ENCODE peak calls at places on chromosomes 6 and 20, in four cellular contexts. One of them, this sample, is unnamed.

GRCh38 chr20:20744170-20744725 is 31.8 kb upstream of the RALGAPA2 start:
- DNase-seq in WTC11: no peak
- DNase-seq in GM06990: no peak
- DNase-seq in tibial artery: no peak
- DNase-seq in this sample: no peak

GRCh38 chr6:36862164-36862847 is 12.3 kb downstream of the PPIL1 start:
- DNase-seq in WTC11: no peak
- DNase-seq in GM06990: no peak
- DNase-seq in tibial artery: no peak
- DNase-seq in this sample: no peak

GRCh38 chr6:108966855-108967755 is 118.9 kb downstream of the ARMC2 start:
- DNase-seq in WTC11: peak
- DNase-seq in GM06990: no peak
- DNase-seq in tibial artery: no peak
- DNase-seq in this sample: no peak

GRCh38 chr6:73157870-73158269 is 67.4 kb downstream of the KHDC1L start:
- DNase-seq in WTC11: no peak
- DNase-seq in GM06990: no peak
- DNase-seq in tibial artery: no peak
- DNase-seq in this sample: no peak

GRCh38 chr20:63657260-63657936 is 714 bp upstream of the RTEL1 start:
- DNase-seq in WTC11: peak
- DNase-seq in GM06990: no peak
- DNase-seq in tibial artery: no peak
- DNase-seq in this sample: no peak

GRCh38 chr6:92756912-92757311 is 662.4 kb downstream of the EPHA7 start:
- DNase-seq in WTC11: no peak
- DNase-seq in GM06990: no peak
- DNase-seq in tibial artery: no peak
- DNase-seq in this sample: no peak

GRCh38 chr20:45545754-45546453 is 1.3 kb downstream of the EPPIN start:
- DNase-seq in WTC11: peak
- DNase-seq in GM06990: no peak
- DNase-seq in tibial artery: no peak
- DNase-seq in this sample: peak

GRCh38 chr6:30672445-30673253 is at the start of gene DHX16:
- DNase-seq in WTC11: peak
- DNase-seq in GM06990: peak
- DNase-seq in tibial artery: peak
- DNase-seq in this sample: peak

GRCh38 chr6:159790947-159791598 is 806 bp downstream of the MRPL18 start:
- DNase-seq in WTC11: no peak
- DNase-seq in GM06990: peak
- DNase-seq in tibial artery: peak
- DNase-seq in this sample: peak

GRCh38 chr6:37985355-37985754 is 165.8 kb downstream of the ZFAND3 start:
- DNase-seq in WTC11: no peak
- DNase-seq in GM06990: no peak
- DNase-seq in tibial artery: no peak
- DNase-seq in this sample: peak

GRCh38 chr6:39791311-39791710 is 865 bp upstream of the DAAM2 start:
- DNase-seq in WTC11: no peak
- DNase-seq in GM06990: no peak
- DNase-seq in tibial artery: no peak
- DNase-seq in this sample: no peak

GRCh38 chr20:59561228-59561605 is 43.1 kb upstream of the PHACTR3 start:
- DNase-seq in WTC11: no peak
- DNase-seq in GM06990: no peak
- DNase-seq in tibial artery: no peak
- DNase-seq in this sample: no peak

GRCh38 chr20:47224300-47224791 is 132.2 kb downstream of the ZMYND8 start:
- DNase-seq in WTC11: no peak
- DNase-seq in GM06990: no peak
- DNase-seq in tibial artery: no peak
- DNase-seq in this sample: no peak

GRCh38 chr6:90080876-90081464 is 186.7 kb downstream of the GJA10 start:
- DNase-seq in WTC11: no peak
- DNase-seq in GM06990: peak
- DNase-seq in tibial artery: no peak
- DNase-seq in this sample: peak

GRCh38 chr6:13413466-13413862 is 73.9 kb downstream of the GFOD1 start:
- DNase-seq in WTC11: no peak
- DNase-seq in GM06990: no peak
- DNase-seq in tibial artery: peak
- DNase-seq in this sample: no peak

GRCh38 chr6:157304840-157305675 is 18.3 kb downstream of the TMEM242 start:
- DNase-seq in WTC11: no peak
- DNase-seq in GM06990: no peak
- DNase-seq in tibial artery: peak
- DNase-seq in this sample: no peak

GRCh38 chr6:134379086-134379485 is 61.2 kb upstream of the SGK1 start:
- DNase-seq in WTC11: peak
- DNase-seq in GM06990: peak
- DNase-seq in tibial artery: no peak
- DNase-seq in this sample: peak

GRCh38 chr6:137811121-137811911 is 55.7 kb upstream of the TNFAIP3 start:
- DNase-seq in WTC11: no peak
- DNase-seq in GM06990: peak
- DNase-seq in tibial artery: peak
- DNase-seq in this sample: peak

GRCh38 chr6:47343631-47344421 is 34.1 kb upstream of the TNFRSF21 start:
- DNase-seq in WTC11: no peak
- DNase-seq in GM06990: no peak
- DNase-seq in tibial artery: peak
- DNase-seq in this sample: no peak

GRCh38 chr6:107576852-107577251 is 86.9 kb downstream of the SOBP start:
- DNase-seq in WTC11: no peak
- DNase-seq in GM06990: no peak
- DNase-seq in tibial artery: no peak
- DNase-seq in this sample: no peak

GRCh38 chr20:44728835-44729342 is 13.7 kb downstream of the CCN5 start:
- DNase-seq in WTC11: peak
- DNase-seq in GM06990: no peak
- DNase-seq in tibial artery: peak
- DNase-seq in this sample: no peak

GRCh38 chr20:64080013-64080812 is at the start of gene OPRL1:
- DNase-seq in WTC11: no peak
- DNase-seq in GM06990: peak
- DNase-seq in tibial artery: no peak
- DNase-seq in this sample: peak

GRCh38 chr6:156809034-156809433 is 31.9 kb downstream of the ARID1B start:
- DNase-seq in WTC11: no peak
- DNase-seq in GM06990: peak
- DNase-seq in tibial artery: peak
- DNase-seq in this sample: peak

GRCh38 chr6:82144852-82145332 is 102.7 kb downstream of the IBTK start:
- DNase-seq in WTC11: no peak
- DNase-seq in GM06990: no peak
- DNase-seq in tibial artery: peak
- DNase-seq in this sample: peak

GRCh38 chr20:64106981-64107735 is at the start of gene NPBWR2:
- DNase-seq in WTC11: peak
- DNase-seq in GM06990: no peak
- DNase-seq in tibial artery: no peak
- DNase-seq in this sample: no peak

GRCh38 chr6:88982720-88983119 is 19.3 kb upstream of the RNGTT start:
- DNase-seq in WTC11: no peak
- DNase-seq in GM06990: no peak
- DNase-seq in tibial artery: peak
- DNase-seq in this sample: peak

GRCh38 chr20:49937023-49937929 is 1.1 kb downstream of the RNF114 start:
- DNase-seq in WTC11: no peak
- DNase-seq in GM06990: no peak
- DNase-seq in tibial artery: no peak
- DNase-seq in this sample: peak

GRCh38 chr20:48397689-48398005 is 430.2 kb downstream of the PREX1 start:
- DNase-seq in WTC11: no peak
- DNase-seq in GM06990: no peak
- DNase-seq in tibial artery: no peak
- DNase-seq in this sample: no peak

GRCh38 chr6:140078552-140079126 is 704.2 kb upstream of the CITED2 start:
- DNase-seq in WTC11: no peak
- DNase-seq in GM06990: no peak
- DNase-seq in tibial artery: no peak
- DNase-seq in this sample: no peak

GRCh38 chr6:97885844-97886243 is 602.8 kb upstream of the MMS22L start:
- DNase-seq in WTC11: no peak
- DNase-seq in GM06990: no peak
- DNase-seq in tibial artery: no peak
- DNase-seq in this sample: no peak

GRCh38 chr6:156655267-156655918 is 121.8 kb upstream of the ARID1B start:
- DNase-seq in WTC11: peak
- DNase-seq in GM06990: no peak
- DNase-seq in tibial artery: no peak
- DNase-seq in this sample: no peak

GRCh38 chr20:16434087-16434664 is 139.1 kb downstream of the KIF16B start:
- DNase-seq in WTC11: peak
- DNase-seq in GM06990: peak
- DNase-seq in tibial artery: peak
- DNase-seq in this sample: peak
- TF ChIP-seq CTCF in WTC11: peak
- TF ChIP-seq CTCF in GM06990: peak
- TF ChIP-seq CTCF in tibial artery: peak
- TF ChIP-seq CTCF in this sample: peak

GRCh38 chr6:3561745-3562144 is 104.9 kb upstream of the SLC22A23 start:
- DNase-seq in WTC11: no peak
- DNase-seq in GM06990: no peak
- DNase-seq in tibial artery: no peak
- DNase-seq in this sample: peak
- TF ChIP-seq CTCF in WTC11: no peak
- TF ChIP-seq CTCF in GM06990: no peak
- TF ChIP-seq CTCF in tibial artery: no peak
- TF ChIP-seq CTCF in this sample: no peak

DNA sequence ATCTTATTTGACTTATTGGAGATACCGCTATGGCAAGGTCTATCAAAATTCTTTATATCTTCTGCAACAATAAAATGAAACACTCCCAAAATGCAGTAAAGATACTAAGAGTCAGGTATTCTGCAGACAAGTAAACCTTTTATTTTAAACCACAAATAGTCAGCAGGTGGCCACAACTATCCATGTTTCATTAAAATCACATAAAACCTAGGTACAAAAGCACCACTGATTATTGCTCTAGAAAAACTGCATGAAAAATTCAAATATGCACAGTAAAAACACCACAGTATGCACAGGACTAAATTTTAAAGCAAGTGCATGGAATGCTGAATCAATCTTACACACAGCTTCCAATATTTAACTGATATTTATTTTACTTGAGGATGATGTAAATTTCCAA is 33.4 kb downstream of the HMGN3 start:
- DNase-seq in WTC11: no peak
- DNase-seq in GM06990: no peak
- DNase-seq in tibial artery: no peak
- DNase-seq in this sample: no peak
- TF ChIP-seq CTCF in WTC11: no peak
- TF ChIP-seq CTCF in GM06990: no peak
- TF ChIP-seq CTCF in tibial artery: no peak
- TF ChIP-seq CTCF in this sample: no peak

DNA sequence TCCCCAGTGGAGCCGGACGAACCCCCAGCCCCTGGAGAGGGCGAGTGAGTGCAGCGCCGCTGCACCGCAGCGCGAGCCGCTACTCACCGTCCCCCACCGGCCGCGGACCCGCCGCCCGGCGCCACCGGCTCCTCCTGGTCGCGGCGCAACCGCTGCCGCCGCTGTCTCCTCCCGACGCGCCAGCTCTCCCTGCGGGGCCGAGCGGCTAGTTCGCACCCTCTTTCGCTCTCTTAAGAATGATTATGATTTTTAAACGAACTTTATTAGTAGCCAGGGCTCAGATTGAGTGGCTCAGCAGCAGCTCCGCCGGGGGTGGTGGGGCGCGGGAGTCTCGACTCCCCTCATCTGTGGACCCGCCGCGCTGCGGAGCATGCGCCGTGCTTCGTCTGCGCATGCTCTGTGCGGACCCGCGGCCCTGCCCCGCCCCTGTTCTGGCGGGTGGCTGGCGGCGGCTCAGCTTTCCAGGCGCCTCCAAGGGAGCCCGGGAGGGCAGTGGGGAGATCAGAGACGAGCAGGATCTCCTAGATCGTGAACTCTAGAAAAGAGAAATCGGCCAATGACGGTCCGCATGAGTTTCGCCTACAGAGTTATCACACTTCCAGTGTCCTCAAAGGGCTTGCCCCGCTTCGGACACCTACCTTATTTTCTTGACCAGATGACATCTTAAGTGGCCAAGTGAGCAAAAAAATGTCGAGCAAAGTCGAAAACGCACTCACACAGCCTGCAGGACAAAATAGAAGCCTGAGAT is at the start of gene RAB23:
- DNase-seq in WTC11: peak
- DNase-seq in GM06990: peak
- DNase-seq in tibial artery: peak
- DNase-seq in this sample: peak
- TF ChIP-seq CTCF in WTC11: no peak
- TF ChIP-seq CTCF in GM06990: no peak
- TF ChIP-seq CTCF in tibial artery: peak
- TF ChIP-seq CTCF in this sample: no peak

GRCh38 chr6:112622036-112622435 is 274.9 kb downstream of the RFPL4B start:
- DNase-seq in WTC11: no peak
- DNase-seq in GM06990: no peak
- DNase-seq in tibial artery: no peak
- DNase-seq in this sample: no peak

GRCh38 chr6:112620832-112621569 is 273.9 kb downstream of the RFPL4B start:
- DNase-seq in WTC11: no peak
- DNase-seq in GM06990: no peak
- DNase-seq in tibial artery: no peak
- DNase-seq in this sample: peak

DNA sequence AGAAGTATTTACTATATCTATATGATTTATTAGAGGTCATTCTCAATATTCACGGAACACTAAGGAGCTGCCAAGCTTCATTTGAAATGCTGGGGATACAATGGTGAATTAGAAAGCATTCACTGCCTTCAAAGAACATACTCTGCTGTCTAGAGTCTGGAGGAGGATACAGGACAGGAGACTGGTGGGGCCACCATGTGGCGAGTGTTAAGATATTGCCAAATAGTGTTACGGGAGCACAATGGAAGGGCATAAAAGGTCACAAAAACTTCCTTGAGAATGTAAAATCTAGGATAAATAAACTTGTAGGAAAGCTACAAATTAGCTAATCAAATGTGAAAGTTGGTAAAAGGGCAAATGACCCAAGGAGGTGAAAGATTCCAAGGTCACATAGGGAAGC is 271.7 kb downstream of the RFPL4B start:
- DNase-seq in WTC11: peak
- DNase-seq in GM06990: no peak
- DNase-seq in tibial artery: no peak
- DNase-seq in this sample: no peak
- TF ChIP-seq CTCF in WTC11: no peak
- TF ChIP-seq CTCF in GM06990: peak
- TF ChIP-seq CTCF in tibial artery: no peak
- TF ChIP-seq CTCF in this sample: no peak

GRCh38 chr20:53162251-53162835 is 190.2 kb downstream of the TSHZ2 start:
- DNase-seq in WTC11: peak
- DNase-seq in GM06990: peak
- DNase-seq in tibial artery: peak
- DNase-seq in this sample: peak
- TF ChIP-seq CTCF in WTC11: no peak
- TF ChIP-seq CTCF in GM06990: no peak
- TF ChIP-seq CTCF in tibial artery: no peak
- TF ChIP-seq CTCF in this sample: peak